ENCODE peak calls at places on chromosome 19, in five cellular contexts. Y is CD8-positive, alpha-beta T cell; V is adipocyte; M is hepatocyte; D is RWPE2. G is an unnamed sample.

GRCh38 chr19:53308339-53308811 is 25.2 kb upstream of the ZNF845 start:
- DNase-seq in Y (peak; percentile 13), V (peak; percentile 48), M (peak; percentile 55), D (no peak), G (no peak)

GRCh38 chr19:54653181-54653809 is 9.5 kb upstream of the LILRB4 start:
- DNase-seq in Y (no peak), V (peak; percentile 38), M (no peak), D (no peak), G (no peak)

GRCh38 chr19:1173160-1173844 is 766 bp downstream of the SBNO2 start:
- DNase-seq in Y (peak; percentile 27), V (peak; percentile 58), M (no peak), D (peak; percentile 65), G (no peak)

GRCh38 chr19:13983213-13983889 is 22.8 kb downstream of the RFX1 start:
- DNase-seq in Y (peak; percentile 60), V (no peak), M (no peak), D (no peak), G (no peak)

GRCh38 chr19:51564791-51565190 is 6.3 kb upstream of the ZNF175 start:
- DNase-seq in Y (no peak), V (no peak), M (no peak), D (no peak), G (no peak)

GRCh38 chr19:10681658-10682057 is 19.6 kb upstream of the QTRT1 start:
- DNase-seq in Y (no peak), V (no peak), M (no peak), D (no peak), G (no peak)

GRCh38 chr19:49327878-49328544 is 3.0 kb upstream of the SLC6A16 start:
- DNase-seq in Y (peak; percentile 47), V (peak; percentile 15), M (no peak), D (no peak), G (peak; percentile 20)

GRCh38 chr19:11673608-11674041 is 65.1 kb downstream of the ZNF823 start:
- DNase-seq in Y (no peak), V (peak; percentile 87), M (peak; percentile 81), D (no peak), G (peak; percentile 58)

GRCh38 chr19:41541990-41542584 is 33.9 kb upstream of the CEACAM21 start:
- DNase-seq in Y (peak; percentile 83), V (peak; percentile 19), M (no peak), D (no peak), G (peak; percentile 24)

GRCh38 chr19:27774827-27775226 is 1438.1 kb downstream of the UQCRFS1 start:
- DNase-seq in Y (no peak), V (no peak), M (no peak), D (no peak), G (no peak)

GRCh38 chr19:30254789-30255188 is 117.4 kb upstream of the ZNF536 start:
- DNase-seq in Y (no peak), V (no peak), M (no peak), D (no peak), G (no peak)

GRCh38 chr19:51788936-51789795 is 5.8 kb upstream of the FPR3 start:
- DNase-seq in Y (no peak), V (no peak), M (no peak), D (no peak), G (no peak)

DNA sequence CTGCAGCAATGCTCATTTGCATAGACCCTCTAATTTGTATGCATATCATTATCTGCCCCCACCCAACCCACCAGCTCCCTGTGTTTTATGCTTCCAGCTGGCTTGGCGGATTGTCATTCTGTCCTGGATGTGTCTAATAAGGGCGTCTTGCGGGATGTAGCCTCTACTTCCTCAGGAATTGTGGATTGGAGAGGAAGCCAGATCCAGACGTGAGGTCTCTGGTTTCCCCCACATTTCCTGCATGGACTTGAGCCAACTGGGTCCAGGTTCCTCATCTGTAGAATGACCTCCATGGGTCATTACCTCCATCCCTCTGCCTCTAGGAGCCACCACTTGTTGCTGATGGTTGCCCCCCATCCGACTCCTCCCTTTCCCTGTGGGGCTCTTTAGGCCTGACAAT is 7.3 kb downstream of the TNFSF14 start:
- DNase-seq in Y (no peak), V (no peak), M (no peak), D (no peak), G (no peak)
- H3K4me3 ChIP-seq in Y (no peak overlapping the region), V (no peak overlapping the region), M (no peak overlapping the region), D (no peak overlapping the region), G (no peak overlapping the region)

DNA sequence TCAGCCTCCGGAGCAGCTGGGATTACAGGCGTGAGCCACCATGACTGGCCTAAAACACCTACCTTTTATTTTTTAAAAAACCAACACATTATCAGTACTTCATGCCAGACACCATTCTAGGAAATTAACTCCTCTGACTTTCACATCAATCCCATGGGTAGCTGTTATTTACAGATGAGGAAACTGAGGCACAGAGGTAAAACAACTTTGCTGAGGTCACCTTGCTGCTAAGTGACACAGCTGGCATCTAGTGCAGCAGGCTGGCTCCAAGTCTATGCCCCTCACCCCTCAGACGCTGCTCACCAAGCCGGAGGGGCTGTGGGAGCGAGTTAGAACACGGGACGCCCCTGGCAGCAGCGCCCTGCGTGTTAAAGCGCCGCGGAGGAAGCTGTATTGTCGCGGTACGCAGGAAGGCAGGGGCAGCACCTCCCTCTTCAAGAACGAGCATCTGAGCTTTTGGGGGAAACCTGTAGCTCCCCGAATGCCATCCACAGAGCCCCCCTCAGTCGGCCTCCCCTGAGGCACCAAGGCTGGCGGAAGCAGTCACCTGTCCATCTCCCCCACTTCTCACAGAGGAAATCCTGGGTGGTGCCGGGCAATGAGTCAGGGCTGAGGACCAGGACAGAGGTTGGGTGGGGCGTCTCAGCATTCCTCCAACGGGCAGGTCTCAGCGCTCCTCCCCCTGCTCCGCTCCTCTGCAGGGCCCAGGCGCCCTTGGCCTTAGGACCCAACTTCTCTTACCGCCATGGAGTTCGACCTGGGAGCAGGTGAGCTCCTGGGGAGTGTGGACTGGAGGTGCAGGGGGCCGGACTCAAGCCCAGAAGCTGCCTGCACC is at the start of gene C19orf33:
- DNase-seq in Y (no peak), V (no peak), M (peak; percentile 93), D (peak; percentile 96), G (no peak)
- H3K4me3 ChIP-seq in Y (no peak within 1 kb of the TSS), V (no peak within 1 kb of the TSS), M (peak within 1 kb of the TSS; percentile 39), D (peak within 1 kb of the TSS; percentile 53), G (no peak within 1 kb of the TSS)

DNA sequence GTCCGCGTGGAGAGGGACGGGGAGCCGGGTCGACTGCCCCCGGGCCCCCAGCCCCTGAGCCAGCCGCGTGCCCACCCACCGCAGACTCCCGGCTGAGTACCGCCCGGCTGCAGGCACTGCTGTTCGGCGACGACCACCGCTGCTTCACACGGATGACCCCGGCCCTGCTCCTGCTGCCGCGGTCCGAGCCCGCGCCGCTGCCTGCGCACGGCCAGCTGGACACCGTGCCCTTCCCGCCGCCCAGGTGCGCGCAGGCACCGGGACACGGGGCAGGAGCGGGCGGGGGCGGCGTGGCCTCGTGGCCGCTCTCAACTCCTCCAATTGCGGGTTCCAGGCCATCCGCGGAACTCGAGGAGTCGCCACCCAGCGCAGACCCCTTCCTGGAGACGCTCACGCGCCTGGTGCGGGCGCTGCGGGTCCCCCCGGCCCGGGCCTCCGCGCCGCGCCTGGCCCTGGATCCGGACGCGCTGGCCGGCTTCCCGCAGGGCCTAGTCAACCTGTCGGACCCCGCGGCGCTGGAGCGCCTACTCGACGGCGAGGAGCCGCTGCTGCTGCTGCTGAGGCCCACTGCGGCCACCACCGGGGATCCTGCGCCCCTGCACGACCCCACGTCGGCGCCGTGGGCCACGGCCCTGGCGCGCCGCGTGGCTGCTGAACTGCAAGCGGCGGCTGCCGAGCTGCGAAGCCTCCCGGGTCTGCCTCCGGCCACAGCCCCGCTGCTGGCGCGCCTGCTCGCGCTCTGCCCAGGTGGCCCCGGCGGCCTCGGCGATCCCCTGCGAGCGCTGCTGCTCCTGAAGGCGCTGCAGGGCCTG is 1.8 kb downstream of the AMH start:
- DNase-seq in Y (no peak), V (peak; percentile 31), M (no peak), D (peak; percentile 54), G (no peak)
- H3K4me3 ChIP-seq in Y (no peak overlapping the region), V (no peak overlapping the region), M (no peak overlapping the region), D (no peak overlapping the region), G (no peak overlapping the region)

DNA sequence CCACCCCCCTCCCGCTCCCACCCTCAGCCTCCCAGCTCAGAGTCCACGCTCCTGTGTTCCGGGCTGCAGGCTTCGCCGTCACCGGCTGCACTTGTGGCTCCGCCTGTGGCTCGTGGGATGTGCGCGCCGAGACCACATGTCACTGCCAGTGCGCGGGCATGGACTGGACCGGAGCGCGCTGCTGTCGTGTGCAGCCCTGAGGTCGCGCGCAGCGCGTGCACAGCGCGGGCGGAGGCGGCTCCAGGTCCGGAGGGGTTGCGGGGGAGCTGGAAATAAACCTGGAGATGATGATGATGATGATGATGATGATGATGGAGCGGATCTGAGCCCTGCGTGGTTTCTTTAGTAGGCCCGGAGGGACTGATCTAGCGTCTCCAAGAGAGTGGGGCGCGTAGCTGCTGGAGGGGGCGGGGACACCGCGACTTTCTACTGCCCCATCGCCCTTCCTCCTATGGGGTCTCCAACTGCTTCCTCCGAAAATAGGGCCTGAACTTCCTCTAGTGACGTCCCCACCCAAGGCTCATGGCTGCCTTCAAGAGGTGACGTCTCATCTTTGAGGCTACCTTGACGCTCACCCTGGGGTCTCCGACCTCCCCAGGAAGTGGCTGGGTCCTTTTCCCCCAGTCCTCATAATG is 1.4 kb downstream of the RETN start:
- DNase-seq in Y (peak; percentile 26), V (peak; percentile 36), M (peak; percentile 50), D (no peak), G (no peak)
- H3K4me3 ChIP-seq in Y (peak overlapping the region; percentile 30), V (no peak overlapping the region), M (no peak overlapping the region), D (peak overlapping the region; percentile 5), G (no peak overlapping the region)

DNA sequence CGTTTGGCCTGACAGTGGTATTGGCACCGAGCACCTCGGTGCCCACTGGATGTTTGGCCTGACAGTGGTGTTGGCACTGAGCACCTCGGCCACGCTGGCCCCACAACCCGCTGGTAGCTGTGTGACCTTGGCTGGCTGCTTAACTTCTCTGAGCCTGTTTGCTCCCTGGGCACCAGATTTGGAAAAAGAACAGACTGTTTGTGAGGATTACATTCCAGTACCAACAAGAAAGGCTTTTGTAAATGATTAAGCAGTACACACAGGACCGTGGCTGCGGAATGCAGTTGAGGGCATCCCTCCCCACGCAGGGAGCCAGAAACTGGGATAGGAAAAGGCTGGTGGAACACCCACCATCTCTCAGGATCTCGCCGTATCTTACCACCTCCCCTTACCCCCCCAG is 31.9 kb downstream of the SLC25A42 start:
- DNase-seq in Y (no peak), V (no peak), M (no peak), D (no peak), G (no peak)
- H3K4me3 ChIP-seq in Y (no peak overlapping the region), V (no peak overlapping the region), M (no peak overlapping the region), D (no peak overlapping the region), G (no peak overlapping the region)

G was measured in brain microvascular endothelial cell.